ENCODE peak calls at places on chromosomes 2 and 18, in six cellular contexts. One of them, this sample, is unnamed.
A peak's percentile ranks its signal among the peaks of the same experiment; 100 is the strongest.

GRCh38 chr2:218710687-218711549 is at the start of gene TTLL4:
- DNase-seq in lower leg skin: peak; percentile 100
- DNase-seq in NCI-H510A treated with DMSO at 0.1 percent for 48 hours: peak; percentile 93
- DNase-seq in uterus: peak; percentile 98
- DNase-seq in mucosa of descending colon: peak; percentile 98
- DNase-seq in NCI-H774: peak; percentile 94
- DNase-seq in this sample: peak; percentile 91

GRCh38 chr2:30663806-30664205 is 143.4 kb downstream of the CAPN13 start:
- DNase-seq in lower leg skin: peak; percentile 50
- DNase-seq in NCI-H510A treated with DMSO at 0.1 percent for 48 hours: no peak
- DNase-seq in uterus: no peak
- DNase-seq in mucosa of descending colon: no peak
- DNase-seq in NCI-H774: no peak
- DNase-seq in this sample: no peak

GRCh38 chr18:44589709-44590108 is 91.0 kb upstream of the SETBP1 start:
- DNase-seq in lower leg skin: no peak
- DNase-seq in NCI-H510A treated with DMSO at 0.1 percent for 48 hours: no peak
- DNase-seq in uterus: no peak
- DNase-seq in mucosa of descending colon: no peak
- DNase-seq in NCI-H774: no peak
- DNase-seq in this sample: peak; percentile 78

GRCh38 chr2:172229125-172229524 is 126.4 kb upstream of the DLX2 start:
- DNase-seq in lower leg skin: peak; percentile 66
- DNase-seq in NCI-H510A treated with DMSO at 0.1 percent for 48 hours: no peak
- DNase-seq in uterus: no peak
- DNase-seq in mucosa of descending colon: no peak
- DNase-seq in NCI-H774: no peak
- DNase-seq in this sample: no peak

GRCh38 chr2:236161082-236161462 is 7.1 kb downstream of the GBX2 start:
- DNase-seq in lower leg skin: peak; percentile 69
- DNase-seq in NCI-H510A treated with DMSO at 0.1 percent for 48 hours: no peak
- DNase-seq in uterus: no peak
- DNase-seq in mucosa of descending colon: no peak
- DNase-seq in NCI-H774: no peak
- DNase-seq in this sample: no peak

GRCh38 chr2:12416600-12416999 is 300.1 kb upstream of the TRIB2 start:
- DNase-seq in lower leg skin: no peak
- DNase-seq in NCI-H510A treated with DMSO at 0.1 percent for 48 hours: no peak
- DNase-seq in uterus: peak; percentile 32
- DNase-seq in mucosa of descending colon: peak; percentile 35
- DNase-seq in NCI-H774: no peak
- DNase-seq in this sample: peak; percentile 54

GRCh38 chr2:174596994-174597346 is 634 bp downstream of the WIPF1 start:
- DNase-seq in lower leg skin: no peak
- DNase-seq in NCI-H510A treated with DMSO at 0.1 percent for 48 hours: no peak
- DNase-seq in uterus: no peak
- DNase-seq in mucosa of descending colon: no peak
- DNase-seq in NCI-H774: no peak
- DNase-seq in this sample: no peak

GRCh38 chr2:20667531-20668401 is 822 bp downstream of the GDF7 start:
- DNase-seq in lower leg skin: peak; percentile 76
- DNase-seq in NCI-H510A treated with DMSO at 0.1 percent for 48 hours: no peak
- DNase-seq in uterus: no peak
- DNase-seq in mucosa of descending colon: no peak
- DNase-seq in NCI-H774: no peak
- DNase-seq in this sample: no peak

GRCh38 chr2:172844021-172844420 is 108.4 kb downstream of the RAPGEF4 start:
- DNase-seq in lower leg skin: no peak
- DNase-seq in NCI-H510A treated with DMSO at 0.1 percent for 48 hours: no peak
- DNase-seq in uterus: no peak
- DNase-seq in mucosa of descending colon: no peak
- DNase-seq in NCI-H774: no peak
- DNase-seq in this sample: no peak

This sample was measured in amniotic epithelial cell.